ENCODE peak calls at places on chromosome 7, in six cellular contexts. One of them, this sample, is unnamed.
A peak's percentile ranks its signal among the peaks of the same experiment; 100 is the strongest.

GRCh38 chr7:64775289-64775688 is 18.9 kb upstream of the ZNF138 start:
- DNase-seq in GM23248: peak; percentile 4
- DNase-seq in cerebellar nuclear complex: no peak
- DNase-seq in AG08396: no peak
- DNase-seq in right cardiac atrium: no peak
- DNase-seq in NCI-H460: no peak
- DNase-seq in this sample: no peak

GRCh38 chr7:72467237-72467636 is 55.1 kb upstream of the CALN1 start:
- DNase-seq in right cardiac atrium: no peak
- DNase-seq in NCI-H460: no peak
- DNase-seq in GM23248: no peak
- DNase-seq in AG08396: no peak
- DNase-seq in cerebellar nuclear complex: no peak
- DNase-seq in this sample: no peak

GRCh38 chr7:24336461-24336860 is 52.5 kb downstream of the NPY start:
- DNase-seq in NCI-H460: no peak
- DNase-seq in GM23248: no peak
- DNase-seq in AG08396: no peak
- DNase-seq in right cardiac atrium: no peak
- DNase-seq in cerebellar nuclear complex: no peak
- DNase-seq in this sample: peak; percentile 36

GRCh38 chr7:2838873-2839578 is 5.1 kb downstream of the GNA12 start:
- DNase-seq in NCI-H460: no peak
- DNase-seq in cerebellar nuclear complex: no peak
- DNase-seq in right cardiac atrium: no peak
- DNase-seq in GM23248: no peak
- DNase-seq in AG08396: no peak
- DNase-seq in this sample: no peak

GRCh38 chr7:112419543-112420130 is 30.6 kb upstream of the IFRD1 start:
- DNase-seq in NCI-H460: no peak
- DNase-seq in AG08396: no peak
- DNase-seq in GM23248: no peak
- DNase-seq in cerebellar nuclear complex: no peak
- DNase-seq in right cardiac atrium: no peak
- DNase-seq in this sample: no peak

GRCh38 chr7:135748770-135749169 is at the start of gene FAM180A:
- DNase-seq in GM23248: peak; percentile 94
- DNase-seq in cerebellar nuclear complex: no peak
- DNase-seq in right cardiac atrium: peak; percentile 87
- DNase-seq in AG08396: peak; percentile 76
- DNase-seq in NCI-H460: no peak
- DNase-seq in this sample: no peak

GRCh38 chr7:80732635-80733034 is 94.2 kb downstream of the CD36 start:
- DNase-seq in GM23248: peak; percentile 30
- DNase-seq in NCI-H460: peak; percentile 30
- DNase-seq in right cardiac atrium: no peak
- DNase-seq in cerebellar nuclear complex: no peak
- DNase-seq in AG08396: no peak
- DNase-seq in this sample: no peak

GRCh38 chr7:150313367-150313809 is 9.8 kb upstream of the LRRC61 start:
- DNase-seq in right cardiac atrium: no peak
- DNase-seq in AG08396: no peak
- DNase-seq in NCI-H460: no peak
- DNase-seq in cerebellar nuclear complex: no peak
- DNase-seq in GM23248: no peak
- DNase-seq in this sample: no peak

GRCh38 chr7:152752513-152752912 is 7.0 kb upstream of the ACTR3B start:
- DNase-seq in right cardiac atrium: no peak
- DNase-seq in GM23248: no peak
- DNase-seq in AG08396: no peak
- DNase-seq in NCI-H460: no peak
- DNase-seq in cerebellar nuclear complex: no peak
- DNase-seq in this sample: no peak

GRCh38 chr7:98630149-98630548 is 13.1 kb downstream of the NPTX2 start:
- DNase-seq in AG08396: no peak
- DNase-seq in NCI-H460: no peak
- DNase-seq in right cardiac atrium: no peak
- DNase-seq in GM23248: no peak
- DNase-seq in cerebellar nuclear complex: no peak
- DNase-seq in this sample: no peak

GRCh38 chr7:1144269-1144771 is 15.7 kb downstream of the ZFAND2A start:
- DNase-seq in NCI-H460: peak; percentile 49
- DNase-seq in GM23248: peak; percentile 43
- DNase-seq in AG08396: peak; percentile 50
- DNase-seq in cerebellar nuclear complex: peak; percentile 53
- DNase-seq in right cardiac atrium: peak; percentile 79
- DNase-seq in this sample: peak; percentile 64

GRCh38 chr7:43653891-43654504 is 71.1 kb downstream of the STK17A start:
- DNase-seq in AG08396: no peak
- DNase-seq in cerebellar nuclear complex: no peak
- DNase-seq in GM23248: no peak
- DNase-seq in NCI-H460: no peak
- DNase-seq in right cardiac atrium: no peak
- DNase-seq in this sample: no peak

GRCh38 chr7:92953657-92954056 is 117.3 kb upstream of the CDK6 start:
- DNase-seq in right cardiac atrium: no peak
- DNase-seq in GM23248: peak; percentile 8
- DNase-seq in NCI-H460: no peak
- DNase-seq in cerebellar nuclear complex: no peak
- DNase-seq in AG08396: no peak
- DNase-seq in this sample: no peak

GRCh38 chr7:79454325-79454960 is 976 bp upstream of the MAGI2 start:
- DNase-seq in GM23248: peak; percentile 77
- DNase-seq in NCI-H460: no peak
- DNase-seq in cerebellar nuclear complex: peak; percentile 17
- DNase-seq in right cardiac atrium: peak; percentile 73
- DNase-seq in AG08396: peak; percentile 41
- DNase-seq in this sample: no peak

GRCh38 chr7:27663989-27664331 is 1.3 kb upstream of the HIBADH start:
- DNase-seq in cerebellar nuclear complex: no peak
- DNase-seq in GM23248: no peak
- DNase-seq in AG08396: no peak
- DNase-seq in NCI-H460: no peak
- DNase-seq in right cardiac atrium: no peak
- DNase-seq in this sample: no peak

GRCh38 chr7:55099086-55099831 is 80.4 kb downstream of the EGFR start:
- DNase-seq in GM23248: peak; percentile 75
- DNase-seq in right cardiac atrium: peak; percentile 81
- DNase-seq in cerebellar nuclear complex: no peak
- DNase-seq in NCI-H460: no peak
- DNase-seq in AG08396: no peak
- DNase-seq in this sample: no peak

GRCh38 chr7:83466187-83466923 is 182.6 kb downstream of the SEMA3E start:
- DNase-seq in NCI-H460: no peak
- DNase-seq in cerebellar nuclear complex: no peak
- DNase-seq in right cardiac atrium: no peak
- DNase-seq in GM23248: no peak
- DNase-seq in AG08396: no peak
- DNase-seq in this sample: no peak